ENCODE peak calls at places on chromosomes 4 and X, in four cellular contexts. G is dorsolateral prefrontal cortex, U is adrenal gland, Q is DND-41. A is an unnamed sample.
A peak's percentile ranks its signal among the peaks of the same experiment; 100 is the strongest.

GRCh38 chr4:11053601-11054000 is 369.0 kb upstream of the CLNK start:
- DNase-seq in U (no peak), G (no peak), Q (no peak), A (no peak)

GRCh38 chr4:128341634-128342033 is 54.0 kb upstream of the PGRMC2 start:
- DNase-seq in G (no peak), U (no peak), Q (no peak), A (no peak)

GRCh38 chrX:134546187-134546586 is 86.2 kb downstream of the HPRT1 start:
- DNase-seq in Q (no peak), G (no peak), U (no peak), A (no peak)

GRCh38 chr4:10092481-10093272 is 23.9 kb downstream of the WDR1 start:
- DNase-seq in U (no peak), G (no peak), Q (no peak), A (no peak)

GRCh38 chr4:188691811-188692210 is 552.6 kb downstream of the TRIML1 start:
- DNase-seq in U (no peak), Q (no peak), G (no peak), A (no peak)

GRCh38 chrX:3119376-3119775 is 78.1 kb downstream of the ARSF start:
- DNase-seq in U (no peak), G (no peak), Q (no peak), A (no peak)

GRCh38 chr4:74444891-74445642 is at the start of gene AREG:
- DNase-seq in Q (no peak), U (peak; percentile 78), G (peak; percentile 49), A (peak; percentile 70)

GRCh38 chr4:168854216-168854921 is 155.7 kb downstream of the CBR4 start:
- DNase-seq in U (no peak), Q (no peak), G (no peak), A (no peak)

GRCh38 chr4:87150498-87151261 is 69.7 kb downstream of the KLHL8 start:
- DNase-seq in Q (peak; percentile 60), U (peak; percentile 68), G (no peak), A (peak; percentile 76)

GRCh38 chrX:123085311-123085940 is 98.7 kb upstream of the GRIA3 start:
- DNase-seq in Q (no peak), G (no peak), U (no peak), A (no peak)

GRCh38 chr4:151436093-151436518 is 27.1 kb downstream of the FHIP1A start:
- DNase-seq in Q (no peak), U (no peak), G (no peak), A (no peak)
- H3K4me3 ChIP-seq in Q (no peak overlapping the region), U (no peak overlapping the region), G (no peak overlapping the region), A (no peak overlapping the region)

GRCh38 chrX:104250470-104250869 is 4.3 kb downstream of the ESX1 start:
- DNase-seq in G (no peak), Q (no peak), U (no peak), A (no peak)

GRCh38 chrX:104255465-104255864 is 732 bp upstream of the ESX1 start:
- DNase-seq in Q (no peak), U (no peak), G (no peak), A (no peak)

GRCh38 chrX:104254442-104255115 is at the start of gene ESX1:
- DNase-seq in U (no peak), G (no peak), Q (no peak), A (no peak)

GRCh38 chrX:104253567-104254441 is 929 bp downstream of the ESX1 start:
- DNase-seq in G (no peak), U (no peak), Q (no peak), A (no peak)
- TF ChIP-seq CTCF in G (no peak), U (no peak), Q (no peak), A (no peak)

DNA sequence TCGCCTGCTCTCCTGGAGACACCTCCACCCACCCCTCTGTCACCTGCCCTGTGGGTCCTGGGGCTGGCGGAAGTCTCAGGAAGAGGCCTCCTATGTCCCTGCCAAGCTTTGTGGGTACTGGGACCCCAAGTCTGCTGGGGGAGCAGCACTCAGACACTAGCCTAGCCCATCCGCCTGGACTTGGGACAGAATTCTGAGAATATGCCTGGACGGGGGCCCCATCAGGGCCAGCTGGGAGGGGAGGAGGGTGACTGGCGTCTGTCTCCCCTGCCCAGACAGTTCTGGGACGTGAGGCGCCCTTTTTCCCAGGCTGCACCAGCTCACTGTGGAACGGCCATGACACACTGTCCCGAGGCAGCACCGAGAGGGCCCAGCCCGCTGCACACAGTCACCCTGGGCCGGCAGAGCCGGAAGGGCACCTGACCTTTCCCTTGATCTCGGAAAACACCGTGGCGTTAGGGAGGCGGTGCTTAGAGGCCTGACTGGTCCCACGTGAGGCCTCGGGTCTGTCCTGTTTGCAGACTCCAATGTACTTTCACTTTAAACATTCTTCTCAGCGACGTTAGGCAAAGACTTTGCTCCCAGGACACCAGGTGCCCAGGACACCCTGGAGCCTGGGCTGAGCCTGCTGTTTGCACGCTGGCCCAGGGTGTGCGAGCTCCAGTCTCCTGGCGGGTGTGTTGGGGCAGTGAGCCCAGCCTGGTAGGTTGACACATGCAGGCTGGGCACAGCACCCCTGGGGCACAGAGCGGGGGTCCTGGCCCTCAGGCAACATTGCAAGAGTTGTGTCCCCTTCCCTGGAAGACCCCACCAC is 700 bp downstream of the SLC26A1 start:
- DNase-seq in U (peak; percentile 94), G (no peak), Q (no peak), A (peak; percentile 89)
- H3K4me3 ChIP-seq in U (peak overlapping the region; percentile 52), G (no peak overlapping the region), Q (no peak overlapping the region), A (peak overlapping the region; percentile 39)

GRCh38 chrX:40660381-40660780 is 13.0 kb upstream of the CXorf38 start:
- DNase-seq in U (no peak), Q (no peak), G (no peak), A (no peak)

GRCh38 chrX:40661489-40661888 is 14.1 kb upstream of the CXorf38 start:
- DNase-seq in U (no peak), G (no peak), Q (no peak), A (no peak)

GRCh38 chrX:40663078-40663740 is 15.8 kb upstream of the CXorf38 start:
- DNase-seq in G (no peak), Q (no peak), U (no peak), A (peak; percentile 58)

GRCh38 chrX:40663880-40664630 is 16.7 kb upstream of the CXorf38 start:
- DNase-seq in G (no peak), Q (no peak), U (no peak), A (no peak)
- TF ChIP-seq CTCF in G (peak; percentile 56), Q (no peak), U (no peak), A (no peak)

DNA sequence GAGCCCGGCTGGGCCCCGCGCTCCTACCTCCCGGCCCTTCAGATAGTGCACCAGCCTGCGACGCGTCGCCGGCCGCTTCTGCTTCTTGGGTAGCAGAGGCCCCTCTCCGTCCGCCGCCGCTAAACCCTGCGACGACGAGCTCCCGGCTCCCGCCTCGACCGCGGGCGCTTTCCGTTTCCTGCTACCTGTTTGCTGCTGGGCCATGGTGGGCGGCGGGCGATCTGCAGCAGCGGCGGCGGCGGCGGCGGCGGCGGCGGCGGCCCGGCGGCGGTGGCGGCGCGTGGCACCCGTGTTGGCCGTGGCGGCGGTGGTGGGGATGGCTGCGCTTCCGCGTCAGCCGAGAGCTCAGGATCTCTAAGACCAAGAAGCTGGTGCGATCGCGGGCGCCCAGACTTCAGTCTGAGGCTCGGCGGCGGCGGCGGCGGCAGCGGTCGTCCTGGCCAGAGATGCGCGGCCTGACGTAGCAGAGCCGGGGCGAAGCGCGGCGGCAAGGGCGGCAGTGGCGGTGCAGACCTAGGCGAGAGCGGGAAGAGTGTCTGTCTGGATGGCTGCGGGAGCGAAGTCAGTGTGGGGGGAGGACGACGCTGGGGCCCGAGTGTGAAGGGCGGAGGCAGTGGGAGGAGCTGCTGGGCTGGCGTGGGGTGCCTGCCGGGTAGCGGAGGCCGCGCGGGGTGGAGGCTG is at the start of gene DCAF12L2:
- DNase-seq in Q (no peak), U (peak; percentile 51), G (peak; percentile 51), A (no peak)
- H3K4me3 ChIP-seq in Q (no peak within 1 kb of the TSS), U (no peak within 1 kb of the TSS), G (peak within 1 kb of the TSS; percentile 44), A (no peak within 1 kb of the TSS)